ENCODE peak calls at places on chromosomes 12 and 14, in nine cellular contexts. U is fibroblast of the conjunctiva, Y is skeletal muscle cell, P is foreskin keratinocyte, T is AG09319, G is aorta, Q is NCI-H69, K is brain microvascular endothelial cell, X is GOT3. B is an unnamed sample.

GRCh38 chr12:25840678-25841077 is 117.8 kb upstream of the RASSF8 start:
- DNase-seq in U (peak), P (no peak), X (no peak), G (no peak), T (no peak), K (peak), Y (peak), Q (no peak), B (no peak)

GRCh38 chr12:57606399-57606798 is 1.8 kb downstream of the DTX3 start:
- DNase-seq in T (no peak), G (no peak), K (no peak), U (no peak), Y (no peak), Q (no peak), P (no peak), X (no peak), B (no peak)

GRCh38 chr14:100576091-100577085 is 10.8 kb downstream of the BEGAIN start:
- DNase-seq in P (no peak), T (no peak), X (no peak), U (no peak), K (no peak), G (peak), Y (no peak), Q (no peak), B (no peak)

GRCh38 chr14:105066285-105067071 is 1.2 kb upstream of the GPR132 start:
- DNase-seq in Y (no peak), U (no peak), X (no peak), G (peak), T (no peak), Q (no peak), K (no peak), P (no peak), B (no peak)

GRCh38 chr14:58807271-58807670 is 169.5 kb downstream of the DACT1 start:
- DNase-seq in T (no peak), X (no peak), G (no peak), Q (peak), Y (no peak), U (no peak), P (no peak), K (no peak), B (no peak)

GRCh38 chr14:106039400-106039799 is 513.0 kb downstream of the TMEM121 start:
- DNase-seq in Q (peak), U (no peak), X (no peak), G (no peak), P (no peak), Y (no peak), T (no peak), K (no peak), B (no peak)

GRCh38 chr12:68610435-68611093 is at the start of gene RAP1B:
- DNase-seq in K (peak), Q (peak), X (peak), Y (peak), P (peak), U (peak), T (peak), G (peak), B (peak)

GRCh38 chr14:23431486-23431885 is 4.0 kb downstream of the MYH7 start:
- DNase-seq in Y (no peak), P (no peak), T (no peak), X (no peak), G (peak), Q (no peak), U (no peak), K (no peak), B (no peak)

GRCh38 chr14:100737526-100737925 is 10.8 kb downstream of the DLK1 start:
- DNase-seq in X (no peak), Y (no peak), G (peak), Q (no peak), U (no peak), K (no peak), T (no peak), P (no peak), B (no peak)

GRCh38 chr12:106845910-106846309 is 71.4 kb downstream of the RIC8B start:
- DNase-seq in Q (peak), P (no peak), X (no peak), Y (no peak), K (no peak), G (no peak), T (no peak), U (no peak), B (no peak)

GRCh38 chr14:104593241-104593701 is 11.3 kb downstream of the TMEM179 start:
- DNase-seq in T (no peak), P (no peak), G (peak), Q (no peak), Y (no peak), K (no peak), U (no peak), X (no peak), B (no peak)

GRCh38 chr14:31389947-31390346 is 30.4 kb downstream of the HEATR5A start:
- DNase-seq in T (no peak), Q (no peak), P (no peak), G (no peak), U (no peak), Y (no peak), K (no peak), X (no peak), B (no peak)

GRCh38 chr14:56216631-56217379 is 98.6 kb downstream of the PELI2 start:
- DNase-seq in Q (peak), K (no peak), U (no peak), G (no peak), X (no peak), T (no peak), Y (no peak), P (no peak), B (peak)

GRCh38 chr14:38366374-38366773 is 110.5 kb upstream of the CLEC14A start:
- DNase-seq in K (no peak), Y (no peak), G (no peak), U (no peak), Q (no peak), X (no peak), T (no peak), P (no peak), B (no peak)

GRCh38 chr14:21248338-21248737 is 20.9 kb downstream of the HNRNPC start:
- DNase-seq in Q (no peak), X (no peak), P (no peak), K (no peak), T (no peak), G (no peak), Y (no peak), U (no peak), B (no peak)

GRCh38 chr14:104732355-104732804 is 8.4 kb downstream of the ADSS1 start:
- DNase-seq in G (peak), U (no peak), P (no peak), X (no peak), T (no peak), Q (peak), K (no peak), Y (no peak), B (no peak)

GRCh38 chr12:21561158-21561557 is 35.1 kb downstream of the SPX start:
- DNase-seq in X (no peak), K (no peak), T (no peak), Y (no peak), U (no peak), P (no peak), G (no peak), Q (no peak), B (no peak)

GRCh38 chr12:51871918-51872688 is 15.8 kb upstream of the ANKRD33 start:
- DNase-seq in K (no peak), Y (no peak), P (no peak), U (no peak), G (peak), Q (peak), T (no peak), X (no peak), B (no peak)

GRCh38 chr12:131287938-131288797 is 334.5 kb downstream of the ADGRD1 start:
- DNase-seq in Q (no peak), U (no peak), X (no peak), Y (no peak), K (no peak), P (no peak), T (no peak), G (peak), B (no peak)

GRCh38 chr12:132071001-132071810 is 72.9 kb downstream of the DDX51 start:
- DNase-seq in Q (no peak), Y (no peak), U (no peak), K (no peak), P (no peak), G (no peak), X (no peak), T (no peak), B (no peak)

GRCh38 chr14:63499701-63500250 is 43.4 kb downstream of the PPP2R5E start:
- DNase-seq in T (peak), G (no peak), K (peak), Q (no peak), Y (no peak), U (peak), X (no peak), P (no peak), B (no peak)

GRCh38 chr12:90987101-90987500 is 17.7 kb downstream of the EPYC start:
- DNase-seq in K (peak), Y (peak), X (no peak), P (no peak), Q (no peak), T (no peak), U (no peak), G (no peak), B (peak)

GRCh38 chr12:7638064-7638763 is 27.5 kb downstream of the APOBEC1 start:
- DNase-seq in U (no peak), T (no peak), Q (no peak), K (no peak), G (no peak), Y (no peak), P (no peak), X (no peak), B (peak)

GRCh38 chr14:32559048-32559447 is 229.9 kb downstream of the AKAP6 start:
- DNase-seq in Y (no peak), P (peak), X (no peak), G (no peak), T (no peak), Q (no peak), U (no peak), K (no peak), B (no peak)

GRCh38 chr12:121590476-121591143 is 9.8 kb upstream of the KDM2B start:
- DNase-seq in Q (no peak), T (no peak), K (no peak), Y (no peak), U (no peak), G (no peak), P (no peak), X (no peak), B (peak)

GRCh38 chr14:97219356-97220017 is 422.3 kb downstream of the VRK1 start:
- DNase-seq in G (no peak), K (no peak), T (no peak), U (no peak), Q (no peak), P (no peak), Y (no peak), X (no peak), B (no peak)

GRCh38 chr14:102279688-102280348 is 25.1 kb downstream of the MOK start:
- DNase-seq in Y (peak), T (peak), Q (no peak), U (peak), K (peak), P (peak), G (no peak), X (peak), B (no peak)

GRCh38 chr12:126346087-126346486 is 1280.9 kb downstream of the AACS start:
- DNase-seq in T (no peak), K (no peak), G (no peak), U (no peak), X (no peak), P (no peak), Y (no peak), Q (peak), B (no peak)

GRCh38 chr14:101084436-101084826 is 180.9 kb upstream of the RTL1 start:
- DNase-seq in P (no peak), G (peak), Y (no peak), T (no peak), K (no peak), X (no peak), Q (no peak), U (no peak), B (no peak)

GRCh38 chr12:93593833-93594232 is 21.4 kb downstream of the SOCS2 start:
- DNase-seq in G (no peak), K (no peak), Y (no peak), P (no peak), T (no peak), X (no peak), U (no peak), Q (peak), B (no peak)

GRCh38 chr12:102811125-102811737 is 105.8 kb downstream of the PAH start:
- DNase-seq in Q (peak), K (no peak), G (no peak), U (no peak), X (no peak), P (no peak), T (no peak), Y (no peak), B (peak)

GRCh38 chr12:40959041-40959440 is 229.1 kb upstream of the PDZRN4 start:
- DNase-seq in Q (no peak), P (peak), G (no peak), X (no peak), Y (no peak), U (no peak), T (peak), K (no peak), B (no peak)

GRCh38 chr12:8078400-8078799 is 3.7 kb upstream of the NECAP1 start:
- DNase-seq in K (peak), G (no peak), T (peak), Y (peak), P (no peak), X (no peak), U (peak), Q (peak), B (peak)

GRCh38 chr12:104457746-104458644 is 1.2 kb downstream of the CHST11 start:
- DNase-seq in X (no peak), U (no peak), K (no peak), P (no peak), T (no peak), Y (no peak), G (peak), Q (peak), B (peak)